ENCODE peak calls at places on chromosomes 16 and 17, in four cellular contexts. Q, S, P and Y are unnamed samples. For H3K4me1, the result is how much of the 10 kb centered on the place peaks cover.

GRCh38 chr16:74601131-74601871 is 5.6 kb downstream of the GLG1 start:
- DNase-seq in Q (no peak), S (no peak), P (no peak), Y (no peak)

GRCh38 chr16:21116148-21116693 is 34.4 kb downstream of the DNAH3 start:
- DNase-seq in Q (no peak), S (no peak), P (peak), Y (no peak)

GRCh38 chr17:61668486-61668885 is 77.5 kb upstream of the NACA2 start:
- DNase-seq in Q (no peak), S (no peak), P (no peak), Y (no peak)

GRCh38 chr17:27577124-27577761 is 53.7 kb upstream of the LGALS9 start:
- DNase-seq in Q (no peak), S (no peak), P (no peak), Y (no peak)

GRCh38 chr16:20879175-20880053 is 20.7 kb downstream of the DCUN1D3 start:
- DNase-seq in Q (peak), S (no peak), P (peak), Y (no peak)

GRCh38 chr17:38728290-38728831 is 1.8 kb upstream of the CISD3 start:
- DNase-seq in Q (peak), S (no peak), P (no peak), Y (no peak)

GRCh38 chr17:40921026-40921425 is 16.4 kb downstream of the KRT23 start:
- DNase-seq in Q (no peak), S (no peak), P (no peak), Y (no peak)

GRCh38 chr17:38559025-38559879 is 46.5 kb downstream of the SRCIN1 start:
- DNase-seq in Q (peak), S (peak), P (peak), Y (peak)

GRCh38 chr17:27559996-27560481 is 70.9 kb upstream of the LGALS9 start:
- DNase-seq in Q (no peak), S (no peak), P (no peak), Y (no peak)

GRCh38 chr16:56878455-56878854 is 13.4 kb downstream of the SLC12A3 start:
- DNase-seq in Q (no peak), S (no peak), P (no peak), Y (no peak)

GRCh38 chr16:68658258-68658973 is 13.3 kb downstream of the CDH3 start:
- DNase-seq in Q (no peak), S (no peak), P (no peak), Y (no peak)

GRCh38 chr17:40516581-40517285 is 15.3 kb upstream of the TNS4 start:
- DNase-seq in Q (peak), S (no peak), P (peak), Y (no peak)

GRCh38 chr16:84267380-84267779 is 27.3 kb upstream of the WFDC1 start:
- DNase-seq in Q (no peak), S (no peak), P (no peak), Y (no peak)

GRCh38 chr16:66028505-66029216 is 337.8 kb upstream of the CDH5 start:
- DNase-seq in Q (no peak), S (no peak), P (no peak), Y (no peak)

GRCh38 chr16:17419266-17419665 is 51.5 kb downstream of the XYLT1 start:
- DNase-seq in Q (no peak), S (no peak), P (no peak), Y (no peak)

GRCh38 chr16:12500771-12501170 is 302.9 kb downstream of the CPPED1 start:
- DNase-seq in Q (no peak), S (no peak), P (no peak), Y (no peak)

GRCh38 chr17:10233157-10233556 is 34.8 kb upstream of the GAS7 start:
- DNase-seq in Q (no peak), S (no peak), P (no peak), Y (no peak)

GRCh38 chr17:57545836-57546305 is 199.2 kb downstream of the CCDC182 start:
- DNase-seq in Q (no peak), S (no peak), P (no peak), Y (no peak)

GRCh38 chr17:27620721-27621120 is 10.3 kb upstream of the LGALS9 start:
- DNase-seq in Q (no peak), S (no peak), P (no peak), Y (no peak)

GRCh38 chr17:45787044-45787443 is 2.9 kb downstream of the CRHR1 start:
- DNase-seq in Q (no peak), S (no peak), P (no peak), Y (no peak)

GRCh38 chr16:27924411-27925118 is 138.9 kb downstream of the GSG1L start:
- DNase-seq in Q (no peak), S (no peak), P (no peak), Y (no peak)

GRCh38 chr17:36592316-36592710 is 634 bp downstream of the DHRS11 start:
- DNase-seq in Q (no peak), S (no peak), P (no peak), Y (no peak)

GRCh38 chr16:15694499-15694898 is 44.5 kb downstream of the NDE1 start:
- DNase-seq in Q (no peak), S (no peak), P (no peak), Y (no peak)

GRCh38 chr17:72430611-72431432 is 310.0 kb downstream of the SOX9 start:
- DNase-seq in Q (no peak), S (no peak), P (no peak), Y (no peak)

GRCh38 chr17:57442914-57443571 is 186.7 kb downstream of the MSI2 start:
- DNase-seq in Q (no peak), S (no peak), P (no peak), Y (no peak)

GRCh38 chr17:63550816-63551639 is 751 bp downstream of the DCAF7 start:
- DNase-seq in Q (no peak), S (no peak), P (peak), Y (no peak)

GRCh38 chr17:7548585-7549400 is at the start of gene TNFSF12:
- DNase-seq in Q (no peak), S (no peak), P (no peak), Y (no peak)

GRCh38 chr16:52861614-52862022 is 191.1 kb downstream of the CHD9NB start:
- DNase-seq in Q (no peak), S (peak), P (peak), Y (peak)

GRCh38 chr16:48384305-48384981 is 770 bp downstream of the SIAH1 start:
- DNase-seq in Q (no peak), S (no peak), P (peak), Y (no peak)

GRCh38 chr16:74304164-74304834 is 7.7 kb downstream of the PSMD7 start:
- DNase-seq in Q (no peak), S (no peak), P (peak), Y (no peak)

GRCh38 chr16:72467157-72467759 is 295.3 kb upstream of the PMFBP1 start:
- DNase-seq in Q (no peak), S (no peak), P (peak), Y (peak)

GRCh38 chr17:75390982-75391381 is 14.5 kb downstream of the GRB2 start:
- DNase-seq in Q (no peak), S (no peak), P (no peak), Y (no peak)

GRCh38 chr17:59505610-59506276 is 59.7 kb upstream of the DHX40 start:
- DNase-seq in Q (no peak), S (no peak), P (peak), Y (no peak)

GRCh38 chr16:62041401-62041800 is 5.2 kb upstream of the CDH8 start:
- DNase-seq in Q (no peak), S (no peak), P (peak), Y (no peak)

GRCh38 chr17:78032166-78032565 is 73.7 kb downstream of the TNRC6C start:
- DNase-seq in Q (no peak), S (no peak), P (no peak), Y (no peak)

GRCh38 chr17:9924735-9925191 is 19.7 kb upstream of the RCVRN start:
- DNase-seq in Q (peak), S (no peak), P (peak), Y (peak)

GRCh38 chr17:1186214-1186820 is 6.5 kb upstream of the ABR start:
- DNase-seq in Q (no peak), S (no peak), P (no peak), Y (no peak)

GRCh38 chr17:7833795-7834553 is at the start of gene KDM6B:
- DNase-seq in Q (no peak), S (no peak), P (peak), Y (peak)

GRCh38 chr17:41347872-41348760 is 2.5 kb downstream of the KRT33A start:
- DNase-seq in Q (no peak), S (no peak), P (no peak), Y (no peak)

GRCh38 chr17:40363480-40363838 is 1.1 kb downstream of the GJD3 start:
- DNase-seq in Q (no peak), S (no peak), P (no peak), Y (no peak)

DNA sequence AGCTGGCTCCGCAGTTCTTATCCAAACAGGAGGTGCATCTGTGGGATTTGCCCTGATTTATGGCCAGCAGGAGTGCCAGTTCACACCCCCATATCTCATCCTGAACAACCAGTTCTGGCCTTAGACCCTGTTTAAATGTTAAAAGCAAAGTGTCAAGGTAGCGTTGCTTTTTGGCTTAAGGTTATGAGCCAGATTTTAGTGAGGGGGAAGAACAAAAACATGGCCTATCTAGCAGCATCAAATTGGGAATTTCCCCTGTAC is 221.9 kb downstream of the IRF8 start:
- DNase-seq in Q (no peak), S (no peak), P (no peak), Y (no peak)
- TF ChIP-seq SUZ12 in Q (no peak), S (no peak), P (no peak), Y (no peak)

GRCh38 chr16:88301431-88301830 is 81.3 kb upstream of the ZNF469 start:
- DNase-seq in Q (no peak), S (no peak), P (no peak), Y (no peak)
- H3K4me1 ChIP-seq in Q (under half), S (under half), P (under half), Y (under half)

DNA sequence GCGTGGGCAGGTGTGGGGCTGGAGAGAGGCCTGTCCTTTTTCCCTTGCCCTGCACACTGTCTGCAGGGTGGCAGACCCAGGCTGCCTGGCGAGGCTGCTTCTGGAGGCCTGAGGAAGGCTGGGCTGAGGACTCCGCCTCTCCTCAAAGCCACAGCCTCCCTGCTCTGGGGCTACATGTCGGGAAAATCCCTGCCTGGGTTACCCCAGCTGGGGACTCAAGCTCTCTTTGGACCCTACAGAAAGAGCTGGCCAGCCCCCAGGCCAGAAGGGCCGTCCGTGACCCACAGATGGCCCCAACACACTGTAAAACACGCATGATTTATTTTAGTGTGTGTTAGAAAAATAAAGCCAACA is 33.8 kb upstream of the SLC38A10 start:
- DNase-seq in Q (no peak), S (no peak), P (no peak), Y (no peak)
- H3K9ac ChIP-seq in Q (no peak), S (no peak), P (peak), Y (peak)

GRCh38 chr17:18020971-18021370 is 18.0 kb downstream of the ATPAF2 start:
- DNase-seq in Q (no peak), S (no peak), P (no peak), Y (no peak)

GRCh38 chr17:18015603-18016002 is 23.4 kb downstream of the ATPAF2 start:
- DNase-seq in Q (no peak), S (no peak), P (no peak), Y (no peak)

GRCh38 chr17:18018411-18018921 is 20.5 kb downstream of the ATPAF2 start:
- DNase-seq in Q (no peak), S (no peak), P (no peak), Y (no peak)

GRCh38 chr17:18016426-18016825 is 22.5 kb downstream of the ATPAF2 start:
- DNase-seq in Q (no peak), S (no peak), P (no peak), Y (no peak)

GRCh38 chr17:18017958-18018357 is 21.0 kb downstream of the ATPAF2 start:
- DNase-seq in Q (no peak), S (no peak), P (peak), Y (no peak)
- TF ChIP-seq SUZ12 in Q (no peak), S (no peak), P (no peak), Y (no peak)

GRCh38 chr16:81553814-81554675 is 109.4 kb downstream of the CMIP start:
- DNase-seq in Q (no peak), S (no peak), P (no peak), Y (no peak)

GRCh38 chr16:81554993-81555392 is 110.4 kb downstream of the CMIP start:
- DNase-seq in Q (no peak), S (no peak), P (no peak), Y (no peak)

GRCh38 chr16:81556715-81557284 is 112.2 kb downstream of the CMIP start:
- DNase-seq in Q (no peak), S (no peak), P (no peak), Y (no peak)

GRCh38 chr16:81558077-81558443 is 113.5 kb downstream of the CMIP start:
- DNase-seq in Q (no peak), S (no peak), P (no peak), Y (no peak)

DNA sequence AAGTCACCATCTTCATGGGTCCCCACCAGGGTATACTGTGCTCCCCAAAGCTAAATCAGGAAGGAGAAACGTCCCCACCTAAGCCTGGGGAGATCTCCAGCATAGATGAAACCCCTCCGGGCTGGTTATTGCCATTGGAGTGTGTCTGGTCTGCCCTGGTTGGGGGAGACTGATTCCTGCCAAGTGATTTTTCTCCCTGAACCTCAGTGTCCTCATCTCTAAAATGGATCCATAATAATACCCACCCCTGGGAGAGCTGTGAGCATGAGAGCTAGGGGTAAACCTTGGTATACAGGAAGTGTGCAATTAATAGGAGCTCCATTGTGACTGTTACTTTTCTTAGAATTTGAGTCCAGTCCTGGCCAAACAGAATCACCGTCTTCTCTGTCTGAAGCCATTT is 111.1 kb downstream of the CMIP start:
- DNase-seq in Q (no peak), S (no peak), P (no peak), Y (no peak)
- H3K4me1 ChIP-seq in Q (under half), S (under half), P (half or more), Y (under half)

GRCh38 chr17:48043171-48043570 is 5.0 kb upstream of the NFE2L1 start:
- DNase-seq in Q (no peak), S (no peak), P (no peak), Y (no peak)

GRCh38 chr17:48037036-48037881 is at the start of gene COPZ2:
- DNase-seq in Q (no peak), S (no peak), P (peak), Y (no peak)

GRCh38 chr17:48038687-48039086 is 1.1 kb upstream of the COPZ2 start:
- DNase-seq in Q (no peak), S (no peak), P (no peak), Y (no peak)

GRCh38 chr17:48036693-48037035 is 933 bp downstream of the COPZ2 start:
- DNase-seq in Q (no peak), S (no peak), P (no peak), Y (no peak)

DNA sequence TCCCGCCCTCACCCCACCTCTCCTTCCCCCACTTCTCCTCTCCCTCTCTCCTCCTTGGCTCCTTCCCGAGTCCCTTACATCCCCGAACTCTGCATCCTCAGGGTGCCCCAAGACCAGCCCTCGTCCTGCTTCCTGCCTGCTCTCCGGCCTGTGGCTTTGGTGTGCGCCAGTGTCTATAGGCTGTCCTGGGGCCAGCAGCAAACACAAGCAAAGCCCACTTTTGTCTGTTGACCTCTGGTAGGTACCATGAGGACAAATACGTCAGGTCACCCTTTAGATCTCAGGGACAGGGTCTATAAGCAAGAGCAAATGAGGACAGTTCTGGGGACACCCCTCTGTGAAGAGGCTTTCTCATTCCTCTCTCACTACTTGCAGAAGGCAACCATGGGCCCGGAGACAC is 327 bp upstream of the COPZ2 start:
- DNase-seq in Q (no peak), S (no peak), P (no peak), Y (no peak)
- H3K9ac ChIP-seq in Q (no peak), S (no peak), P (no peak), Y (no peak)

GRCh38 chr17:4555863-4556646 is 871 bp upstream of the MYBBP1A start:
- DNase-seq in Q (no peak), S (no peak), P (no peak), Y (no peak)

GRCh38 chr17:4553669-4554068 is 1.5 kb downstream of the MYBBP1A start:
- DNase-seq in Q (no peak), S (no peak), P (no peak), Y (no peak)

GRCh38 chr17:4554997-4555799 is at the start of gene MYBBP1A:
- DNase-seq in Q (peak), S (peak), P (peak), Y (peak)

GRCh38 chr17:4556996-4557395 is 1.8 kb upstream of the MYBBP1A start:
- DNase-seq in Q (no peak), S (no peak), P (no peak), Y (no peak)

GRCh38 chr17:4554441-4554996 is 665 bp downstream of the MYBBP1A start:
- DNase-seq in Q (no peak), S (no peak), P (no peak), Y (no peak)
- TF ChIP-seq SUZ12 in Q (no peak), S (no peak), P (no peak), Y (no peak)

GRCh38 chr16:681746-682427 is 1.7 kb downstream of the STUB1 start:
- DNase-seq in Q (no peak), S (no peak), P (no peak), Y (no peak)

GRCh38 chr16:680625-680945 is 375 bp downstream of the STUB1 start:
- DNase-seq in Q (no peak), S (no peak), P (no peak), Y (no peak)

GRCh38 chr16:679808-680624 is at the start of gene STUB1:
- DNase-seq in Q (no peak), S (peak), P (peak), Y (peak)

GRCh38 chr16:682493-683395 is 1.4 kb downstream of the JMJD8 start:
- DNase-seq in Q (no peak), S (no peak), P (no peak), Y (no peak)

GRCh38 chr16:680967-681745 is 946 bp downstream of the STUB1 start:
- DNase-seq in Q (no peak), S (no peak), P (peak), Y (no peak)
- H3K4me1 ChIP-seq in Q (under half), S (under half), P (under half), Y (under half)

DNA sequence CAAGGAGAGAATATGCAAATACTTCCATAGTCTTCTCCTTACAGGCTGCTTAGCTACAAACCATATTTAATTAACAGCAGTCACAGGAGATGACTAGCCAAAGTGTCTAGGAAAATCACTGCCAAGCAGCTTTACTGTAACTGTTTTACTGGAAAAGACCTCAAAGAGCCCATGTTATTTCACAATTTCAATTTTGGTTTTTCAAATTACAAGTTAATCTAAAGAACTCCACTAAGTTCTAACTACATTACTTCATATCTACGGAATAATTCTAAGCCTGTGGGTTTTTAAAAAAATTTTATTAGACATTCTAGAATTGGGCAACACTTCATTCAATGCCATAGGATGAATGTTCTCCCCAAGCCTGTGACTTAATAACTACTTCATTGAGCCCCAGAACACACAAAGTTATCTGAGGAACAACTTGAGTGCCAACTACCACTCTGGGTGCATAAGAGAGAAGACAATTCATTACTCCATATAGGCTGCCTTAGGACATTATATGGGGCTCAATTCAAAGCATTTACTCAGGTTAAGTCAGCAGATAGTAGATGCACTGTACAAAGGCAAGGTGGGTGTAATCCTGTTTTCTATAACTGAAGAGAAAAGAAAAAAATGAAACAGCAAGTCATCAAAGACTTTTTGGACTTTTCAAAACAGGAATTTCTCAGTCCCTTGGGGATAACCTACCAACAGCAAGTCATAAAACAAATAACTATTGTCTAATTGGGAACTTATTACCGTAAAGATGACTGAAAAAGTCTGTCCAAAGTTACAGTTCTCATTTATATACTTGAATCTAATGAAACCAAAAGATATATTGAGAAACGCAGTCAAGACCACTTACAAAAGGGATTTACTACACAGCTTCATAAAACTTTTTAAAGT is 33.0 kb downstream of the STAT3 start:
- DNase-seq in Q (no peak), S (no peak), P (no peak), Y (no peak)
- H3K9ac ChIP-seq in Q (peak), S (no peak), P (no peak), Y (no peak)